ENCODE peak calls at places on chromosomes 7 and 10, in four cellular contexts. K, R, L and Y are unnamed samples.

GRCh38 chr7:104627516-104627915 is 299.1 kb downstream of the LHFPL3 start:
- DNase-seq in K (no peak), L (no peak), R (peak), Y (no peak)

GRCh38 chr7:130960208-130960988 is 226.4 kb upstream of the KLF14 start:
- DNase-seq in R (peak), L (no peak), K (peak), Y (peak)

GRCh38 chr10:132303361-132304115 is 4.2 kb downstream of the STK32C start:
- DNase-seq in L (no peak), R (no peak), K (no peak), Y (no peak)

GRCh38 chr7:158175779-158176178 is 411.8 kb downstream of the PTPRN2 start:
- DNase-seq in L (no peak), R (no peak), K (no peak), Y (no peak)

GRCh38 chr10:95478185-95478584 is 83.0 kb downstream of the SORBS1 start:
- DNase-seq in K (no peak), L (no peak), R (no peak), Y (no peak)

GRCh38 chr7:100894860-100895700 is 608 bp downstream of the ACHE start:
- DNase-seq in R (no peak), K (no peak), L (peak), Y (no peak)

GRCh38 chr7:6409091-6409490 is 38.7 kb downstream of the DAGLB start:
- DNase-seq in R (no peak), K (no peak), L (no peak), Y (no peak)

GRCh38 chr7:16740996-16741395 is 12.6 kb upstream of the TSPAN13 start:
- DNase-seq in K (no peak), R (peak), L (no peak), Y (no peak)

GRCh38 chr7:116674508-116675173 is 2.6 kb downstream of the MET start:
- DNase-seq in R (peak), L (no peak), K (peak), Y (no peak)

GRCh38 chr7:127713758-127714157 is 61.8 kb downstream of the SND1 start:
- DNase-seq in R (no peak), K (no peak), L (no peak), Y (no peak)

GRCh38 chr7:40429821-40430220 is 295.0 kb downstream of the SUGCT start:
- DNase-seq in K (no peak), R (no peak), L (no peak), Y (no peak)

GRCh38 chr7:139526578-139527544 is 3.4 kb downstream of the CLEC2L start:
- DNase-seq in K (no peak), R (no peak), L (no peak), Y (no peak)

GRCh38 chr10:87613766-87614165 is 45.9 kb upstream of the PAPSS2 start:
- DNase-seq in R (no peak), L (no peak), K (no peak), Y (no peak)

GRCh38 chr7:111510584-111511378 is 51.5 kb downstream of the IMMP2L start:
- DNase-seq in L (no peak), R (no peak), K (no peak), Y (no peak)

GRCh38 chr7:23389701-23390100 is 80.6 kb downstream of the IGF2BP3 start:
- DNase-seq in K (no peak), R (no peak), L (no peak), Y (no peak)

GRCh38 chr10:10053051-10053450 is 964.6 kb upstream of the CELF2 start:
- DNase-seq in L (no peak), K (no peak), R (no peak), Y (no peak)

GRCh38 chr7:105713488-105714465 is 132.5 kb upstream of the EFCAB10 start:
- DNase-seq in K (no peak), R (no peak), L (no peak), Y (no peak)

GRCh38 chr10:34698979-34699378 is 116.1 kb downstream of the PARD3 start:
- DNase-seq in R (peak), L (no peak), K (peak), Y (no peak)

GRCh38 chr10:130300608-130301025 is 164.4 kb downstream of the GLRX3 start:
- DNase-seq in L (no peak), R (no peak), K (no peak), Y (no peak)

GRCh38 chr10:7515549-7515948 is 104.7 kb upstream of the SFMBT2 start:
- DNase-seq in K (no peak), L (no peak), R (no peak), Y (no peak)

GRCh38 chr7:64879800-64880199 is 23.3 kb upstream of the ZNF273 start:
- DNase-seq in R (no peak), L (no peak), K (no peak), Y (no peak)

GRCh38 chr10:98414932-98415709 is at the start of gene PYROXD2:
- DNase-seq in L (peak), K (peak), R (peak), Y (no peak)

GRCh38 chr7:82413237-82413636 is 30.3 kb downstream of the CACNA2D1 start:
- DNase-seq in K (no peak), R (no peak), L (no peak), Y (no peak)

DNA sequence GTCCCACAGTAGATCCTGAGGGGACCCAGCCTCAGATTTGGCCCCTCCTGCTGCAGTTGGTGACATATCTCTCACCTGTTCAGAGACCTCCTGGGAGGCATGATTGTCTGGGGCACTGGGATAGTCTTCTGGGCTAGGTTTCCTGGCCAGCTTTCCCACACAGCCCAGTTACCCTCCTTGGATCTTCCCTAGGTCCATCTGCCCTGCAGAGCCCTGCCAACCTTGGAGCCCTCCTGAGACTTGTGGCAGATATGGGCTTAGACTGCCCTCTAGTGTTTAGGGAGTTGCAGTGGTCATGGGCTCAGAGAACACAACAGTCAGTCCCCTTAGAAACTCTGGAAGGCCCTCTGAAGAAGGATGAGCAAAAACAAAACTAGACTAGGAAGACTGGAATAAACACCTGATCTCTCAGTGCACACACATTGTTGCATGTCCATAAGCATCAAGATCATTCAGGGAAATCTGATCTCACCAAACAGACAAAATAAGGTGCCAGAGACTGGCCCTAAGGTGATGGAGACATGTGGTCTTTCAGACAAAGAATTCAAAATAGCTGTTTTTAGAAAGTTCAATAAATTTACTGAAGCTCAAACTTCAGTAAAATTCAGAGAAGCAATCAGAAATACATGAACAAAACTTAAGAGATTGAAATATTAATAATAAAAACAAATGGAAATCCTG is 324.6 kb downstream of the ATRNL1 start:
- DNase-seq in K (peak), L (peak), R (peak), Y (peak)
- TF ChIP-seq MAX in K (no peak), L (no peak), R (no peak), Y (no peak)

GRCh38 chr10:1229574-1229973 is 173.4 kb downstream of the WDR37 start:
- DNase-seq in K (no peak), R (no peak), L (no peak), Y (no peak)

GRCh38 chr10:1230592-1231275 is 174.5 kb downstream of the WDR37 start:
- DNase-seq in R (no peak), K (no peak), L (no peak), Y (no peak)

GRCh38 chr10:1229116-1229515 is 172.9 kb downstream of the WDR37 start:
- DNase-seq in R (no peak), K (no peak), L (no peak), Y (no peak)

GRCh38 chr10:1228463-1228975 is 172.3 kb downstream of the WDR37 start:
- DNase-seq in L (no peak), K (no peak), R (no peak), Y (no peak)

GRCh38 chr10:1230138-1230537 is 174.0 kb downstream of the WDR37 start:
- DNase-seq in L (no peak), K (no peak), R (no peak), Y (no peak)
- TF ChIP-seq MAX in L (no peak), K (no peak), R (no peak), Y (no peak)

GRCh38 chr10:92327445-92328433 is 36.8 kb downstream of the MARCHF5 start:
- DNase-seq in R (no peak), K (no peak), L (no peak), Y (no peak)
- TF ChIP-seq MAX in R (no peak), K (no peak), L (no peak), Y (no peak)

GRCh38 chr10:125000366-125001312 is 58.7 kb downstream of the ZRANB1 start:
- DNase-seq in K (no peak), R (no peak), L (no peak), Y (no peak)
- TF ChIP-seq MAX in K (no peak), R (no peak), L (no peak), Y (no peak)

GRCh38 chr10:108303149-108303548 is 1138.6 kb upstream of the SORCS1 start:
- DNase-seq in R (no peak), K (no peak), L (no peak), Y (peak)
- TF ChIP-seq MAX in R (no peak), K (no peak), L (no peak), Y (no peak)

GRCh38 chr7:126578338-126578737 is 674.4 kb downstream of the GRM8 start:
- DNase-seq in R (no peak), K (no peak), L (no peak), Y (no peak)
- TF ChIP-seq MAX in R (no peak), K (no peak), L (no peak), Y (no peak)

DNA sequence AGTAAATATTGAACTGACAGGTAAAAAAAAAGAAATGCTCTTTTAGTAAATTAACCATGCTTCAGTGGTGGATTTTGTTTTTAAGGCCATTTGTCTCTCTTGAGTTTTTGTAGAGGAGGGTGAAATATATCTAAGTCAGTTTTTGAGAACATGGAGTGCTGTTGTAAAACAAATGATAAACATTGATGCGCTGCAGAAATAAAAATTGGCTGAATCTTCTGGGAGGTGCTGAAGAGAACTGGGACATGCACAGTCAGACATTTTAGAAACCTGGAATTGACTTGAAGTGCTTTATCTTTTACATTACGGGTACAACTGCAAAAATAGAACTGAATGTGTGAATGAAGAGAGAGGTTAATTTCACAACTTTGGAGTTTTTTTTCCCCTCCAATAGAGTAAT is 203.0 kb upstream of the HDAC9 start:
- DNase-seq in K (no peak), L (no peak), R (no peak), Y (no peak)
- TF ChIP-seq MAX in K (no peak), L (no peak), R (no peak), Y (no peak)

GRCh38 chr7:371779-372545 is 82.0 kb downstream of the FOXL3 start:
- DNase-seq in L (no peak), K (no peak), R (no peak), Y (no peak)
- TF ChIP-seq MAX in L (no peak), K (no peak), R (no peak), Y (no peak)

GRCh38 chr10:124173298-124173900 is 80.0 kb upstream of the CHST15 start:
- DNase-seq in L (no peak), R (no peak), K (no peak), Y (no peak)
- TF ChIP-seq MAX in L (no peak), R (no peak), K (no peak), Y (no peak)